ENCODE peak calls at places on chromosome 2, in four cellular contexts. One of them, this sample, is unnamed.
A peak's percentile ranks its signal among the peaks of the same experiment; 100 is the strongest.

GRCh38 chr2:127293758-127294562 is at the start of gene ERCC3:
- DNase-seq in H9: peak; percentile 92
- DNase-seq in NCI-H1092: peak; percentile 73
- DNase-seq in CD4-positive, alpha-beta T cell: peak; percentile 56
- DNase-seq in this sample: peak; percentile 67

GRCh38 chr2:11421863-11422490 is 44.0 kb downstream of the E2F6 start:
- DNase-seq in H9: no peak
- DNase-seq in NCI-H1092: no peak
- DNase-seq in CD4-positive, alpha-beta T cell: no peak
- DNase-seq in this sample: no peak

GRCh38 chr2:181586569-181587076 is 70.3 kb downstream of the CERKL start:
- DNase-seq in H9: no peak
- DNase-seq in NCI-H1092: peak; percentile 63
- DNase-seq in CD4-positive, alpha-beta T cell: no peak
- DNase-seq in this sample: peak; percentile 30

GRCh38 chr2:24676493-24676892 is 116.7 kb downstream of the PTRHD1 start:
- DNase-seq in H9: no peak
- DNase-seq in NCI-H1092: no peak
- DNase-seq in CD4-positive, alpha-beta T cell: no peak
- DNase-seq in this sample: no peak

GRCh38 chr2:75954761-75955160 is 244.0 kb upstream of the GCFC2 start:
- DNase-seq in H9: no peak
- DNase-seq in NCI-H1092: no peak
- DNase-seq in CD4-positive, alpha-beta T cell: no peak
- DNase-seq in this sample: no peak

GRCh38 chr2:65800998-65801397 is 368.6 kb upstream of the SPRED2 start:
- DNase-seq in H9: peak; percentile 56
- DNase-seq in NCI-H1092: no peak
- DNase-seq in CD4-positive, alpha-beta T cell: no peak
- DNase-seq in this sample: no peak

GRCh38 chr2:70118798-70119454 is 31.6 kb downstream of the PCBP1 start:
- DNase-seq in H9: peak; percentile 65
- DNase-seq in NCI-H1092: no peak
- DNase-seq in CD4-positive, alpha-beta T cell: no peak
- DNase-seq in this sample: no peak

GRCh38 chr2:15912203-15912602 is 28.1 kb upstream of the MYCN start:
- DNase-seq in H9: no peak
- DNase-seq in NCI-H1092: no peak
- DNase-seq in CD4-positive, alpha-beta T cell: no peak
- DNase-seq in this sample: no peak

GRCh38 chr2:42809876-42810125 is 17.4 kb upstream of the HAAO start:
- DNase-seq in H9: peak; percentile 81
- DNase-seq in NCI-H1092: peak; percentile 48
- DNase-seq in CD4-positive, alpha-beta T cell: no peak
- DNase-seq in this sample: peak; percentile 74